ENCODE peak calls at places on chromosomes 16 and 17, in four cellular contexts. I is fibroblast of lung, Q is colonic mucosa, U is PC-9. J is an unnamed sample.

GRCh38 chr17:17926840-17927449 is 45.3 kb downstream of the TOM1L2 start:
- DNase-seq in I (no peak), Q (no peak), U (no peak), J (no peak)

GRCh38 chr17:59572301-59572924 is 7.0 kb downstream of the DHX40 start:
- DNase-seq in I (peak), Q (no peak), U (no peak), J (no peak)

GRCh38 chr17:21034350-21035235 is 8.2 kb downstream of the USP22 start:
- DNase-seq in I (peak), Q (no peak), U (no peak), J (no peak)

GRCh38 chr17:63181856-63182255 is 215.8 kb downstream of the TANC2 start:
- DNase-seq in I (no peak), Q (no peak), U (no peak), J (no peak)

GRCh38 chr17:36979585-36979941 is 30.8 kb downstream of the AATF start:
- DNase-seq in I (peak), Q (no peak), U (no peak), J (no peak)

GRCh38 chr17:40315678-40316570 is 6.9 kb downstream of the RARA start:
- DNase-seq in I (no peak), Q (peak), U (no peak), J (no peak)

GRCh38 chr17:32871736-32872135 is 5.2 kb downstream of the MYO1D start:
- DNase-seq in I (no peak), Q (no peak), U (no peak), J (no peak)

GRCh38 chr17:49512296-49513043 is 17.4 kb downstream of the NGFR start:
- DNase-seq in I (no peak), Q (no peak), U (no peak), J (no peak)

GRCh38 chr17:30235386-30236296 is at the start of gene SLC6A4:
- DNase-seq in I (peak), Q (no peak), U (peak), J (peak)

GRCh38 chr16:72211085-72211484 is 39.1 kb upstream of the PMFBP1 start:
- DNase-seq in I (no peak), Q (no peak), U (no peak), J (no peak)

GRCh38 chr16:53542283-53542682 is 39.3 kb upstream of the AKTIP start:
- DNase-seq in I (no peak), Q (no peak), U (no peak), J (no peak)

GRCh38 chr17:38417210-38417951 is 10.9 kb upstream of the ARHGAP23 start:
- DNase-seq in I (no peak), Q (no peak), U (no peak), J (no peak)

GRCh38 chr16:65229191-65229662 is 107.4 kb upstream of the CDH11 start:
- DNase-seq in I (no peak), Q (no peak), U (no peak), J (no peak)

GRCh38 chr17:34206569-34206968 is 48.5 kb upstream of the CCL2 start:
- DNase-seq in I (no peak), Q (no peak), U (no peak), J (no peak)

GRCh38 chr16:66175580-66175979 is 190.9 kb upstream of the CDH5 start:
- DNase-seq in I (no peak), Q (no peak), U (no peak), J (no peak)

GRCh38 chr17:81239714-81240555 is 817 bp downstream of the NDUFAF8 start:
- DNase-seq in I (no peak), Q (no peak), U (no peak), J (no peak)

GRCh38 chr17:67431210-67432015 is 54.3 kb downstream of the PITPNC1 start:
- DNase-seq in I (peak), Q (no peak), U (peak), J (no peak)

GRCh38 chr17:83010323-83011200 is 68.8 kb upstream of the METRNL start:
- DNase-seq in I (peak), Q (no peak), U (no peak), J (no peak)

GRCh38 chr16:8924214-8924613 is 39.5 kb downstream of the USP7 start:
- DNase-seq in I (no peak), Q (peak), U (no peak), J (no peak)

GRCh38 chr16:30521873-30522641 is 4.3 kb downstream of the ZNF768 start:
- DNase-seq in I (no peak), Q (peak), U (no peak), J (no peak)

GRCh38 chr16:22189473-22190168 is 16.5 kb upstream of the EEF2K start:
- DNase-seq in I (peak), Q (peak), U (no peak), J (peak)

GRCh38 chr17:27384261-27384701 is 72.0 kb upstream of the KSR1 start:
- DNase-seq in I (peak), Q (no peak), U (peak), J (no peak)

GRCh38 chr16:50360779-50361178 is 8.0 kb downstream of the BRD7 start:
- DNase-seq in I (no peak), Q (no peak), U (no peak), J (no peak)

GRCh38 chr16:69319826-69320730 is 8.9 kb downstream of the VPS4A start:
- DNase-seq in I (no peak), Q (no peak), U (no peak), J (no peak)

GRCh38 chr17:57234252-57235092 is 21.9 kb upstream of the MSI2 start:
- DNase-seq in I (peak), Q (no peak), U (no peak), J (no peak)

GRCh38 chr16:4207683-4208528 is 34.0 kb downstream of the SRL start:
- DNase-seq in I (no peak), Q (no peak), U (no peak), J (no peak)

GRCh38 chr16:77784441-77785356 is 3.7 kb upstream of the VAT1L start:
- DNase-seq in I (no peak), Q (no peak), U (no peak), J (no peak)

GRCh38 chr17:38922538-38923291 is 2.7 kb upstream of the LASP1NB start:
- DNase-seq in I (peak), Q (peak), U (peak), J (no peak)

GRCh38 chr17:80948961-80949450 is 42.6 kb upstream of the CHMP6 start:
- DNase-seq in I (no peak), Q (no peak), U (no peak), J (peak)

GRCh38 chr16:85564277-85565051 is 48.7 kb upstream of the GSE1 start:
- DNase-seq in I (no peak), Q (no peak), U (peak), J (no peak)
- TF ChIP-seq CTCF in I (peak), Q (peak), U (peak), J (peak)

GRCh38 chr16:89473136-89473712 is 17.1 kb downstream of the ANKRD11 start:
- DNase-seq in I (no peak), Q (no peak), U (no peak), J (no peak)
- H3K27ac ChIP-seq in I (no peak), Q (no peak), U (peak), J (no peak)

GRCh38 chr16:10867199-10867598 is 9.8 kb upstream of the CIITA start:
- DNase-seq in I (no peak), Q (no peak), U (no peak), J (no peak)
- TF ChIP-seq CTCF in I (no peak), Q (no peak), U (no peak), J (no peak)

GRCh38 chr17:73240561-73240960 is 21.1 kb downstream of the CPSF4L start:
- DNase-seq in I (no peak), Q (no peak), U (no peak), J (no peak)
- H3K27ac ChIP-seq in I (no peak), Q (no peak), U (no peak), J (no peak)

GRCh38 chr17:77419547-77420475 is 279.0 kb downstream of the SEC14L1 start:
- DNase-seq in I (no peak), Q (no peak), U (peak), J (no peak)

GRCh38 chr17:77420804-77421634 is 280.2 kb downstream of the SEC14L1 start:
- DNase-seq in I (peak), Q (no peak), U (peak), J (no peak)

GRCh38 chr17:77421635-77421982 is 280.8 kb downstream of the SEC14L1 start:
- DNase-seq in I (no peak), Q (no peak), U (no peak), J (no peak)

GRCh38 chr17:77419095-77419494 is 278.3 kb downstream of the SEC14L1 start:
- DNase-seq in I (no peak), Q (no peak), U (no peak), J (no peak)

GRCh38 chr17:77420476-77420803 is 279.7 kb downstream of the SEC14L1 start:
- DNase-seq in I (no peak), Q (no peak), U (no peak), J (no peak)
- TF ChIP-seq CTCF in I (no peak), Q (no peak), U (no peak), J (no peak)

GRCh38 chr16:24116371-24116770 is 139.8 kb upstream of the CACNG3 start:
- DNase-seq in I (no peak), Q (no peak), U (no peak), J (no peak)
- H3K27ac ChIP-seq in I (no peak), Q (no peak), U (no peak), J (no peak)

GRCh38 chr17:48317732-48318131 is 112.3 kb downstream of the SKAP1 start:
- DNase-seq in I (no peak), Q (no peak), U (no peak), J (no peak)

GRCh38 chr17:48326311-48326710 is 103.7 kb downstream of the SKAP1 start:
- DNase-seq in I (no peak), Q (no peak), U (no peak), J (no peak)

DNA sequence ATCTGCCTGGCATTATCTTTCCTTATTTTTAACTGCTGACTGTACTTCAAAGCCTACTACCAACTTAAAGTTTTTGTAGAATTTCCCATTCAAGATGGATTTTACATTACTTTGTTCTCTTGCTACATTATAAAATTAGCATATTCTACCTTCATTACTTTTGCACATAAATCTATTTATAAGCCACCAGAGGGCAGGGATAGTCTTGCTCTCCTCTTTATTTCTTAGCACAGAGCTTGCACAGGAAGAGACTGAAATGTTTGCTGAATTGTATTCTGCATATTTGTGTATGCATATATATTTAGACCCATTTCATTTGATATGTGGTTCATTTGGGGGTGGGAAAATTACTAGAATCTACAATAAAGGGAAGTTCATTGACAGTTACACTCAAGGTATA is 108.0 kb downstream of the SKAP1 start:
- DNase-seq in I (peak), Q (no peak), U (no peak), J (no peak)
- TF ChIP-seq CTCF in I (peak), Q (no peak), U (peak), J (no peak)

GRCh38 chr17:54967621-54968258 is 714 bp downstream of the COX11 start:
- DNase-seq in I (peak), Q (peak), U (peak), J (no peak)

GRCh38 chr17:54971147-54971546 is 2.6 kb downstream of the STXBP4 start:
- DNase-seq in I (no peak), Q (no peak), U (no peak), J (no peak)

GRCh38 chr17:54968954-54969400 is 412 bp downstream of the STXBP4 start:
- DNase-seq in I (peak), Q (peak), U (no peak), J (no peak)

GRCh38 chr17:54968259-54968953 is at the start of the genes COX11 and STXBP4:
- DNase-seq in I (peak), Q (peak), U (peak), J (peak)

DNA sequence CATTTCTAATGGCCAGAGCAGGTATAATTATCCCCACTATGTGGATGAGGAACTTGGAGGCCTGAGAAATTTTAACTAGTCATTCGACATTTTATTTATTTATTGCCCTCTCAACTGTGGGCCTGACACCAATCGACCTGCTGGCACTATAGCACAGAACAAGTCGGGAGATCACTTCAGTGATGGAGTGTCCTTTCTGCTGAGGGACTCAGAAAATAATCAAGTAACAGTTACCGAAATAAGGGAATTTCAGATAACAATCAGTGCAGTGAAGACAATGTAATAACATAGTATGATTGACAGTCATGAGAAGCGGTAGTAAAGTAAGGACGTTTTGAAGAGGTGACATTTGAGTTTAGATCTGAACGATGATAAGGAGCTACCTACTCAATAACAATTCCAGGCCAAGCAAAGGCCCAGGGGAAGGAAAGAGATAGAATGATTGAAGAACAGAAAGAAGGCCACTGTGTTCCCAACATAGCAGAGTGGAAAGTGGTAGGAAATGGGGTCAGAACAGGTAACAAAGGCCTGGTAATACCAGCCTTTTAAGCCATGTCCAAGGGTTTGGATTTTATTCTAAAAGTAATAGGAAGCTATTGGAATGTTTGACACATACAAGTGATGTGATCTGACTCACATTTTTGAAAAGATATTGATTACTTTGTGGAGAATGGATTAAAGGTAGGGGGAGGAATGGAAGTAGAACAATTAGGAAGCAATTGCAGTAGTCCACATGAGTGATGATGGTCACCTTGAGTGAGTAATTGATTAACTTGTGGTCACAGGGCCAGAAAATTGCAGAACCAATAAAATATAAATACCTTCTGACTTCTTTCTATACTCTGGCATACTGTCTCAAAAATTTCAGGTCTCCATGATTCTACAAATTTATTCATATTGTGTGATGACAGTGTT is 1.4 kb downstream of the STXBP4 start:
- DNase-seq in I (no peak), Q (no peak), U (no peak), J (no peak)
- H3K27ac ChIP-seq in I (no peak), Q (no peak), U (no peak), J (peak)

J was measured in lower lobe of right lung.